ENCODE peak calls at places on chromosomes 6 and 20, in nine cellular contexts. O is NCI-H510A treated with DMSO at 0.1 percent for 48 hours; W is GM13976; S is LoVo; N is activated CD8-positive, alpha-beta memory T cell treated with anti-CD3 and anti-CD28 coated beads for 48 hours; P is GM20000; C is iPS DF 6.9; A is cardiac fibroblast; Q is mesendoderm. I is an unnamed sample.

GRCh38 chr6:51415501-51415900 is 596.8 kb downstream of the TFAP2B start:
- DNase-seq in C (no peak), S (no peak), W (no peak), O (no peak), A (no peak), Q (no peak), P (no peak), N (no peak), I (no peak)

GRCh38 chr6:35449287-35449881 is 2.8 kb upstream of the FANCE start:
- DNase-seq in S (peak; percentile 84), O (peak; percentile 91), C (no peak), A (peak; percentile 81), N (no peak), Q (peak; percentile 76), P (peak; percentile 91), W (peak; percentile 87), I (peak; percentile 60)

GRCh38 chr6:9511157-9511556 is 903.7 kb downstream of the TFAP2A start:
- DNase-seq in P (no peak), O (no peak), S (no peak), C (no peak), A (no peak), N (no peak), W (no peak), Q (no peak), I (peak; percentile 1)

GRCh38 chr6:41584668-41585205 is 38.6 kb downstream of the FOXP4 start:
- DNase-seq in A (no peak), C (no peak), P (no peak), N (no peak), Q (peak; percentile 61), W (no peak), S (no peak), O (peak; percentile 74), I (no peak)

GRCh38 chr6:136012198-136012884 is 160.8 kb downstream of the PDE7B start:
- DNase-seq in S (no peak), P (no peak), A (peak; percentile 90), Q (peak; percentile 16), O (no peak), N (no peak), C (no peak), W (no peak), I (no peak)

GRCh38 chr6:154861825-154862224 is 128.6 kb downstream of the SCAF8 start:
- DNase-seq in A (no peak), P (no peak), O (peak; percentile 39), W (no peak), S (no peak), N (no peak), Q (no peak), C (no peak), I (peak; percentile 24)

GRCh38 chr20:38320221-38320620 is 16.3 kb downstream of the BPI start:
- DNase-seq in W (no peak), O (no peak), P (no peak), C (no peak), N (no peak), Q (no peak), S (no peak), A (no peak), I (no peak)

GRCh38 chr6:22152871-22153270 is 144.0 kb downstream of the PRL start:
- DNase-seq in P (no peak), W (no peak), Q (no peak), O (no peak), C (no peak), N (no peak), S (no peak), A (no peak), I (peak; percentile 46)

GRCh38 chr20:60087563-60088105 is 129.4 kb downstream of the CDH26 start:
- DNase-seq in O (no peak), Q (no peak), N (no peak), W (no peak), P (no peak), C (no peak), A (peak; percentile 20), S (no peak), I (peak; percentile 31)

GRCh38 chr20:9503530-9504251 is 10.7 kb upstream of the LAMP5 start:
- DNase-seq in N (no peak), C (no peak), W (no peak), S (no peak), Q (peak; percentile 52), A (no peak), O (no peak), P (no peak), I (no peak)